ENCODE peak calls at places on chromosomes 13 and 19, in nine cellular contexts. P, B, D, H, Y, J, U, C and S are unnamed samples.

GRCh38 chr13:87361216-87361615 is 310.0 kb upstream of the SLITRK5 start:
- DNase-seq in H (no peak), D (no peak), U (no peak), J (no peak), B (no peak), C (no peak), Y (no peak), P (no peak), S (no peak)

GRCh38 chr19:34364830-34365462 is at the start of gene GPI:
- DNase-seq in U (peak; percentile 46), C (peak; percentile 78), D (peak; percentile 47), H (no peak), B (peak; percentile 9), P (peak; percentile 64), Y (peak; percentile 88), J (peak; percentile 57), S (peak; percentile 58)

GRCh38 chr19:277581-278165 is 13.5 kb downstream of the PLPP2 start:
- DNase-seq in D (no peak), B (no peak), Y (no peak), C (no peak), U (no peak), H (no peak), J (no peak), P (peak; percentile 32), S (no peak)

GRCh38 chr13:91346848-91347211 is 657 bp upstream of the MIR17HG start:
- DNase-seq in Y (peak; percentile 17), B (no peak), D (no peak), J (no peak), H (no peak), P (peak; percentile 21), U (no peak), C (peak; percentile 75), S (no peak)

GRCh38 chr19:30227071-30227621 is 145.0 kb upstream of the ZNF536 start:
- DNase-seq in H (no peak), D (no peak), J (peak; percentile 80), B (no peak), P (no peak), U (no peak), C (no peak), Y (peak; percentile 44), S (no peak)

GRCh38 chr13:90867336-90867683 is 480.2 kb upstream of the MIR17HG start:
- DNase-seq in Y (peak; percentile 22), C (peak; percentile 52), B (peak; percentile 34), H (no peak), D (peak; percentile 13), U (no peak), J (peak; percentile 40), P (peak; percentile 90), S (no peak)

GRCh38 chr19:1634242-1634937 is 18.0 kb downstream of the TCF3 start:
- DNase-seq in U (no peak), Y (no peak), H (no peak), D (no peak), J (no peak), B (no peak), C (no peak), P (no peak), S (no peak)

GRCh38 chr13:113532156-113532806 is 41.8 kb upstream of the DCUN1D2 start:
- DNase-seq in P (no peak), B (no peak), C (peak; percentile 7), D (no peak), H (no peak), U (no peak), J (no peak), Y (no peak), S (no peak)

GRCh38 chr19:45100797-45101196 is 7.8 kb downstream of the PPP1R37 start:
- DNase-seq in P (no peak), C (no peak), B (no peak), D (no peak), J (no peak), U (no peak), H (no peak), Y (no peak), S (no peak)

GRCh38 chr13:91329736-91330135 is 17.8 kb upstream of the MIR17HG start:
- DNase-seq in H (no peak), J (no peak), C (no peak), D (no peak), B (no peak), U (no peak), Y (no peak), P (no peak), S (no peak)

GRCh38 chr19:38317104-38317612 is 1.4 kb upstream of the YIF1B start:
- DNase-seq in P (no peak), B (no peak), U (no peak), J (no peak), H (no peak), Y (no peak), C (no peak), D (no peak), S (no peak)

GRCh38 chr19:45558399-45558878 is 26.2 kb downstream of the OPA3 start:
- DNase-seq in J (peak; percentile 13), C (peak; percentile 73), Y (peak; percentile 87), U (no peak), P (peak; percentile 82), D (no peak), B (peak; percentile 2), H (no peak), S (no peak)

GRCh38 chr19:7533925-7534480 is 1.5 kb upstream of the PNPLA6 start:
- DNase-seq in P (peak; percentile 91), Y (peak; percentile 94), B (peak; percentile 80), D (peak; percentile 81), C (peak; percentile 83), H (peak; percentile 92), U (peak; percentile 67), J (peak; percentile 80), S (peak; percentile 76)

GRCh38 chr13:40519637-40520036 is 146.8 kb downstream of the FOXO1 start:
- DNase-seq in J (no peak), D (no peak), P (no peak), B (no peak), U (no peak), C (no peak), H (no peak), Y (no peak), S (no peak)

GRCh38 chr19:53908106-53908932 is 759 bp upstream of the CACNG7 start:
- DNase-seq in Y (peak; percentile 55), U (peak; percentile 81), C (no peak), P (peak; percentile 35), D (peak; percentile 80), J (peak; percentile 12), H (no peak), B (no peak), S (no peak)

GRCh38 chr19:37309834-37310575 is 60.9 kb upstream of the ZNF527 start:
- DNase-seq in J (peak; percentile 37), H (peak; percentile 61), B (no peak), U (no peak), D (no peak), C (no peak), P (peak; percentile 44), Y (no peak), S (no peak)

GRCh38 chr19:1383311-1384084 is at the start of gene NDUFS7:
- DNase-seq in U (peak; percentile 97), H (peak; percentile 95), C (peak; percentile 63), Y (peak; percentile 88), P (peak; percentile 92), J (peak; percentile 81), B (peak; percentile 84), D (peak; percentile 93), S (peak; percentile 82)

GRCh38 chr13:113216165-113217056 is 7.0 kb downstream of the CUL4A start:
- DNase-seq in Y (no peak), P (peak; percentile 81), U (no peak), C (peak; percentile 56), J (peak; percentile 73), B (no peak), D (no peak), H (no peak), S (no peak)

GRCh38 chr13:53151692-53152421 is 123.2 kb downstream of the OLFM4 start:
- DNase-seq in B (peak; percentile 64), P (peak; percentile 21), Y (peak; percentile 28), D (peak; percentile 29), U (no peak), J (peak; percentile 63), H (no peak), C (peak; percentile 64), S (no peak)

GRCh38 chr19:13763300-13763699 is 1.0 kb upstream of the MRI1 start:
- DNase-seq in H (no peak), U (no peak), D (no peak), Y (peak; percentile 14), C (no peak), B (no peak), J (no peak), P (no peak), S (no peak)

GRCh38 chr13:26050568-26051230 is 1.1 kb downstream of the SHISA2 start:
- DNase-seq in Y (no peak), J (peak; percentile 24), C (no peak), D (peak; percentile 46), B (peak; percentile 54), H (no peak), P (peak; percentile 37), U (peak; percentile 39), S (peak; percentile 14)

GRCh38 chr13:86464193-86464592 is 665.0 kb upstream of the SLITRK6 start:
- DNase-seq in U (no peak), H (no peak), J (peak; percentile 2), C (peak; percentile 11), P (peak; percentile 12), Y (no peak), D (no peak), B (no peak), S (no peak)

GRCh38 chr19:4543444-4543843 is 3.6 kb upstream of the LRG1 start:
- DNase-seq in P (no peak), U (no peak), C (no peak), Y (no peak), D (no peak), H (no peak), B (no peak), J (no peak), S (no peak)